ENCODE peak calls at places on chromosomes 3 and 15, in eight cellular contexts. W is breast epithelium; Q is fibroblast of pulmonary artery; X is effector memory CD4-positive, alpha-beta T cell; U is astrocyte of the cerebellum; A is iPS DF 6.9; B is NT2/D1; L is K562. O is an unnamed sample.

GRCh38 chr3:63390831-63391230 is 112.7 kb downstream of the SYNPR start:
- DNase-seq in W (no peak), Q (no peak), X (no peak), U (no peak), A (no peak), B (no peak), L (no peak), O (no peak)

GRCh38 chr15:75712668-75713337 is at the start of gene CSPG4:
- DNase-seq in W (no peak), Q (peak), X (no peak), U (no peak), A (no peak), B (no peak), L (peak), O (no peak)

GRCh38 chr3:104596551-104596950 is 770.2 kb upstream of the ALCAM start:
- DNase-seq in W (no peak), Q (peak), X (no peak), U (peak), A (peak), B (peak), L (no peak), O (peak)

GRCh38 chr15:33516563-33516962 is 205.8 kb downstream of the RYR3 start:
- DNase-seq in W (no peak), Q (no peak), X (no peak), U (no peak), A (no peak), B (no peak), L (no peak), O (no peak)

GRCh38 chr3:67418539-67419529 is 235.6 kb downstream of the SUCLG2 start:
- DNase-seq in W (no peak), Q (peak), X (no peak), U (no peak), A (no peak), B (no peak), L (no peak), O (no peak)

GRCh38 chr15:82810061-82810862 is 834 bp downstream of the WHAMM start:
- DNase-seq in W (no peak), Q (peak), X (peak), U (no peak), A (no peak), B (no peak), L (no peak), O (peak)

GRCh38 chr15:70171224-70171886 is 73.6 kb upstream of the TLE3 start:
- DNase-seq in W (peak), Q (no peak), X (no peak), U (no peak), A (no peak), B (no peak), L (peak), O (no peak)

GRCh38 chr3:183247190-183247589 is 5.9 kb upstream of the B3GNT5 start:
- DNase-seq in W (no peak), Q (peak), X (no peak), U (no peak), A (no peak), B (no peak), L (no peak), O (no peak)

GRCh38 chr3:52986049-52986448 is 59.8 kb downstream of the SFMBT1 start:
- DNase-seq in W (no peak), Q (peak), X (no peak), U (no peak), A (no peak), B (no peak), L (no peak), O (no peak)

GRCh38 chr15:27673766-27674445 is 425.2 kb downstream of the OCA2 start:
- DNase-seq in W (no peak), Q (no peak), X (no peak), U (no peak), A (no peak), B (no peak), L (no peak), O (no peak)

GRCh38 chr3:55486857-55487375 is at the start of gene WNT5A:
- DNase-seq in W (no peak), Q (peak), X (no peak), U (no peak), A (no peak), B (no peak), L (no peak), O (peak)

GRCh38 chr3:187185759-187186158 is 11.5 kb upstream of the RTP1 start:
- DNase-seq in W (no peak), Q (no peak), X (no peak), U (no peak), A (peak), B (peak), L (no peak), O (peak)

GRCh38 chr3:42037318-42037945 is 53.7 kb upstream of the TRAK1 start:
- DNase-seq in W (no peak), Q (no peak), X (no peak), U (no peak), A (no peak), B (no peak), L (no peak), O (no peak)

GRCh38 chr3:195207731-195208130 is 63.2 kb downstream of the XXYLT1 start:
- DNase-seq in W (no peak), Q (peak), X (no peak), U (no peak), A (no peak), B (no peak), L (no peak), O (no peak)

GRCh38 chr3:136122006-136122405 is 74.1 kb downstream of the MSL2 start:
- DNase-seq in W (no peak), Q (no peak), X (no peak), U (no peak), A (no peak), B (no peak), L (no peak), O (no peak)

GRCh38 chr3:1960506-1960905 is 138.2 kb upstream of the CNTN4 start:
- DNase-seq in W (no peak), Q (no peak), X (no peak), U (no peak), A (no peak), B (no peak), L (no peak), O (no peak)

GRCh38 chr15:89360294-89360971 is 25.8 kb upstream of the POLG start:
- DNase-seq in W (no peak), Q (no peak), X (no peak), U (no peak), A (no peak), B (no peak), L (no peak), O (no peak)

GRCh38 chr3:184583345-184584000 is 21.9 kb downstream of the EPHB3 start:
- DNase-seq in W (no peak), Q (no peak), X (no peak), U (no peak), A (no peak), B (no peak), L (peak), O (no peak)

GRCh38 chr15:83248151-83248851 is 36.2 kb downstream of the BNC1 start:
- DNase-seq in W (no peak), Q (peak), X (no peak), U (peak), A (peak), B (peak), L (peak), O (peak)

GRCh38 chr3:132343018-132343612 is 25.9 kb downstream of the ACP3 start:
- DNase-seq in W (no peak), Q (peak), X (no peak), U (peak), A (peak), B (peak), L (peak), O (peak)

GRCh38 chr15:43977072-43977884 is 150.5 kb downstream of the WDR76 start:
- DNase-seq in W (no peak), Q (no peak), X (no peak), U (no peak), A (no peak), B (peak), L (no peak), O (no peak)

DNA sequence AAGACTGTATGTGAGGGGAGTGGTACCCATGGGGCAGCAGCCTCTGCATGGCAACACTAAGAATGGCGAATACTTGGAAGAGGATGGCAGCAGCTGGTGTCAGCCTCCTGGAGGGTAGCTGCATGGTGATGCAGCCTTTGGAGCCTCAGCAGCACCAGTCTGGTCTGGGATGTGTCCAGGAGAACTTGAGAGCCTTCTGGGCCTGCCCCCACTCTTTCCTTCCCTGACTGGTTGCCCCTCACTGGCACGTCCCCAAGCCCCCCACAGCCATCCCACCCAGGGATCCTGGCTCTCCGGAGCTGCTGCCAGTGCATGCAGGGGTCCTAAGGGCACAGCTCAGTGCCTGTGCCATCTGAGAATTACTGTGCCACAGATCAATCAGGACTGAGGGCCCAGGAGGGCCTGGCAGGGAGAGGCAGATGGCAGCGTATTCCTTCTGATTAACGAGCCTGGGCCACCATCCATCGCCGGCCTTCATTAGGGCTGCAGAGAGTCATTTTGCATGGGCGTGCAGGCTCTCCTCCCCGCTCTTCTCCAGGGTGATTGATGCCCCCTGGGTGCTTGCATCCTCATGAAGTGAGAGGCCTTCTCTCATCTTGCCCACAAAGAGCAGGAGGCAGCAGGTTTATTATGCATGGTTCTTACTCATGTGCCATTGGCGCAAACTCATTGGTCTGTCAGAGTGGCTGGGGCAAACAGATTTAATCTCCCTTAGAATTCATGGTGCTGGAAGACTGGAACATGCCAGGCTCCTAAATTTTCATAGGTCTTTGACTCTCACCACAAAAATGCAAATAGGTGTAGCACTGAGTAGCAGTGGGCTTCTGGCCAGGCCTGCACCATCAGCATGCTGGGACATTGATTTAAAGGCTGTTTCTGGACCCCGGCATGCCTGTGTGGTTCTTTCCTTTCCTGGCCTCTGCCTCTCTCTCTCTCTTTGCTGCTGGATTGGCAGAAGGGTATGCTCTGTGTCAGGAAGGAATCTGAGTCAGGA is 116.8 kb downstream of the EPHB1 start:
- DNase-seq in W (no peak), Q (no peak), X (no peak), U (no peak), A (no peak), B (no peak), L (no peak), O (peak)
- H3K4me3 ChIP-seq in W (no peak), Q (no peak), X (no peak), U (no peak), A (no peak), B (no peak), L (no peak), O (peak)

GRCh38 chr3:38640661-38641441 is 8.6 kb downstream of the SCN5A start:
- DNase-seq in W (peak), Q (no peak), X (no peak), U (no peak), A (no peak), B (peak), L (no peak), O (no peak)
- H3K4me3 ChIP-seq in W (no peak), Q (no peak), X (no peak), U (no peak), A (no peak), B (peak), L (no peak), O (no peak)

GRCh38 chr15:78110916-78111475 is 18.6 kb downstream of the SH2D7 start:
- DNase-seq in W (no peak), Q (no peak), X (no peak), U (no peak), A (no peak), B (no peak), L (no peak), O (no peak)
- H3K4me3 ChIP-seq in W (no peak), Q (no peak), X (no peak), U (no peak), A (no peak), B (no peak), L (no peak), O (no peak)

GRCh38 chr3:126082334-126083137 is 1.4 kb downstream of the SLC41A3 start:
- DNase-seq in W (no peak), Q (no peak), X (no peak), U (no peak), A (no peak), B (no peak), L (no peak), O (no peak)
- H3K4me3 ChIP-seq in W (peak), Q (peak), X (peak), U (peak), A (no peak), B (peak), L (peak), O (peak)

GRCh38 chr3:141052570-141053069 is 1.5 kb downstream of the SPSB4 start:
- DNase-seq in W (no peak), Q (no peak), X (no peak), U (no peak), A (no peak), B (no peak), L (no peak), O (no peak)
- H3K4me3 ChIP-seq in W (peak), Q (no peak), X (no peak), U (peak), A (peak), B (peak), L (no peak), O (no peak)

GRCh38 chr15:67824900-67825879 is at the start of gene SKOR1:
- DNase-seq in W (peak), Q (peak), X (no peak), U (no peak), A (no peak), B (no peak), L (peak), O (no peak)
- H3K4me3 ChIP-seq in W (peak), Q (no peak), X (no peak), U (no peak), A (peak), B (peak), L (no peak), O (no peak)

DNA sequence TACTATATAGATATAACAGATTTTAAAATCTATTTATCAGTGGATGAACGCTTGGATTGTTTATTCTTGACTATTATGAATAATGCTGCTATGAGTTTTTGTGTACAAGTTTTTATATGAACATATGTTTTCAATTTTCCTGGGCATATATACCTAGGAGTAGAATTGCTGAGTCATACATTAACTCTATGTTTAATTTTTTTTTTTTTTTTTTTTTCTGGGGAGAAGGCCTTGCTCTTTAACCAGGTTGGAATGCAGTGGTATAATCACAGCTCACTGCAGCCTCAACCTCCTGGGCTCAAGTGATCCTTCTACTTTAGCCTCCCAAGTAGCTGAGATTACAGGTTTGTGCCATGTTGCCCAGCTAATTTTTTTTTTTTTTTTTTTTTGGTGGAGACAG is 9.1 kb downstream of the CIDEC start:
- DNase-seq in W (no peak), Q (peak), X (no peak), U (no peak), A (no peak), B (no peak), L (no peak), O (no peak)
- H3K4me3 ChIP-seq in W (no peak), Q (no peak), X (no peak), U (no peak), A (no peak), B (no peak), L (no peak), O (no peak)

GRCh38 chr3:144189044-144189443 is 217.4 kb downstream of the DIPK2A start:
- DNase-seq in W (no peak), Q (peak), X (no peak), U (no peak), A (peak), B (peak), L (no peak), O (no peak)

GRCh38 chr3:144185291-144185690 is 213.7 kb downstream of the DIPK2A start:
- DNase-seq in W (no peak), Q (no peak), X (no peak), U (no peak), A (no peak), B (no peak), L (no peak), O (no peak)

GRCh38 chr3:144182501-144182900 is 210.9 kb downstream of the DIPK2A start:
- DNase-seq in W (no peak), Q (no peak), X (no peak), U (no peak), A (no peak), B (no peak), L (no peak), O (no peak)

DNA sequence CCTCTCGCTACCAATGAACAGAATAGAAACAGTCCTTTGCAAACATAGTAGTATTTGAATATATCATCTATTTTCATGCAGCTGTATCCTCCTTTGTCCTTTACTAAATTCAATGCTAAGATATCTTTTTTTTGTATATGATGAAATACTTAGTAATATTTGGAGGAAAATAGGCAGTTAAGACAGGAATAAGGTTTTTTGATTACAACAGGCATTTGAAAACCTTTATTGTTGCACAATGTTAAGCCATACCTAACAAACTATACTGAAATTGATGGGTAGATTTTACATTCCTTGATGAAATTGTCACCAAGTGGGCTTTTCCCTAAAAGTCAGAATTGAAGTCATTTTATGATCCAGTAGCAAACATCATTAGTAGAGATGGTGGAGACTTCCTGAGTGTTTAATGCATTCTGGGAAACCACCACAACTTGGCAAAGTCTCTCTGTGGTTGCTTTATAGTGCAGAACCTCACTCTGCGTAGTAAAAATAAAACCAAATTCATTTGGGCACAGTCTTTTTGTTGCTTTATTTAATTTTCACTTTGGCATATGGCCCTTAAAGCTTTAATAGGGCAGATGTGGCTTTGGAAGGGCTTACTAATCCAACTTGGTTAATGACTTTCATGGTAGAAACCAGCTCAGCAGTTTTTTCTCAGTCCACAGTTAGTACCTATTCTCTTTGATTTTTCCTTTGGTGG is 216.1 kb downstream of the DIPK2A start:
- DNase-seq in W (no peak), Q (peak), X (no peak), U (peak), A (no peak), B (no peak), L (no peak), O (no peak)
- H3K4me3 ChIP-seq in W (no peak), Q (no peak), X (no peak), U (no peak), A (no peak), B (no peak), L (no peak), O (no peak)

O was measured in Karpas-422.